ENCODE peak calls at places on chromosomes 16 and 17, in six cellular contexts. R is uterus; L is mesendoderm; N is trophoblast cell; T is CD4-positive, CD25-positive, alpha-beta regulatory T cell; Q is gastrocnemius medialis. E is an unnamed sample. For H3K4me1, the result is how much of the 10 kb centered on the place peaks cover.

GRCh38 chr17:8745586-8746500 is 1.2 kb upstream of the CCDC42 start:
- DNase-seq in R (peak), L (peak), N (peak), T (peak), Q (peak), E (no peak)

GRCh38 chr17:17723354-17724261 is 42.4 kb downstream of the RAI1 start:
- DNase-seq in R (no peak), L (peak), N (peak), T (no peak), Q (no peak), E (no peak)

GRCh38 chr16:49567940-49568339 is 194.3 kb downstream of the C16orf78 start:
- DNase-seq in R (no peak), L (peak), N (no peak), T (no peak), Q (no peak), E (no peak)

GRCh38 chr17:16980813-16981731 is 9.2 kb upstream of the TNFRSF13B start:
- DNase-seq in R (no peak), L (peak), N (no peak), T (no peak), Q (no peak), E (no peak)

GRCh38 chr17:4950757-4951204 is at the start of gene ENO3:
- DNase-seq in R (peak), L (peak), N (no peak), T (no peak), Q (peak), E (no peak)

GRCh38 chr16:10941127-10941933 is 938 bp downstream of the DEXI start:
- DNase-seq in R (peak), L (peak), N (no peak), T (no peak), Q (no peak), E (no peak)

GRCh38 chr16:31108035-31108793 is at the start of gene BCKDK:
- DNase-seq in R (peak), L (peak), N (no peak), T (peak), Q (peak), E (no peak)

GRCh38 chr17:29019475-29020181 is 13.8 kb upstream of the SEZ6 start:
- DNase-seq in R (no peak), L (peak), N (no peak), T (no peak), Q (no peak), E (no peak)

GRCh38 chr17:79948918-79949645 is 86.6 kb downstream of the TBC1D16 start:
- DNase-seq in R (peak), L (no peak), N (no peak), T (no peak), Q (no peak), E (no peak)

DNA sequence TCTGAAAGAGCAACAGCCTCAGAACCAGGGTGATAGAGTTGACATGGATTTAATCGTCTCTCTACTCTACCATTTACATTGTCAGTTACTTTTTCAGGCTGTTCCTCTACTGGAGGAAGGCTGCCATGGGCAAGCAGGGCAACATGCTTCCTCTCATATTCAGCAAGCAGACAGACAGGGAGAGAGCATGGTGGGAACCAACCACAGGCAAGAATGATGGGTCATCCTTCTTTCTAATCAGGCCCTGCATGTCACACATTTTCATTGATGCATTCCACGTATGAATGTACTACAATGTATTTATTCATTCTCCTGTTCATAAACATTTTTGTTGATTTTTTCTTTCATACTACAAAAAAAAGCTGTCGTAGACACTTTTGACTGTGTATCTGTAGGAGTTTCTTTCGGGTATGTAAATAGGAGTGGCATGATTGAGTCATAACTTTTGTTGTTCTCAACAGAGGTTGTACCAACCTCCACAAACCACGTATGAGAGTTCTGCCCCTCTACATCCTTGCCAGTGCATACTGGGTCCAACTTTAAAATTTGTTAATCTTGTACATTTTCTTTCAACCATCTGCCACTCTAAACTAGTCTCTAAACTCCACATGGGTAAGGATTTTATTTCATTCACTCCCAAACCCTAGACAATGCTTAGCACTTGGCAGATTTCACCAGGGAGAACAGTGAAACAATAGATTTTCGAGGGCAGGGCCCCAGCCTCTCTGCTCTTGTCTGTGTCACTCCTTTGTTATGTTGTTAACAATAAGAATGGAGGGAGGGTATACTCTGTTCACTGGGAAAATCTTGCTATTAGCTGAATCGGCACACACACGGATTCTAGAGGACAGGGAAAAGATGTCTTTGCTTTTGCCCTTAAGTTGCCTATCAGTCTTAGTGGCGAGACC is 58.7 kb downstream of the CMC2 start:
- DNase-seq in R (no peak), L (no peak), N (no peak), T (no peak), Q (no peak), E (no peak)
- H3K27ac ChIP-seq in R (no peak), L (no peak), N (no peak), T (no peak), Q (no peak), E (no peak)

GRCh38 chr16:57893217-57893558 is 77.7 kb downstream of the CNGB1 start:
- DNase-seq in R (no peak), L (no peak), N (no peak), T (no peak), Q (no peak), E (no peak)

GRCh38 chr16:57892447-57893096 is 78.4 kb downstream of the CNGB1 start:
- DNase-seq in R (no peak), L (no peak), N (peak), T (no peak), Q (no peak), E (no peak)

GRCh38 chr16:57893559-57894389 is 77.2 kb downstream of the CNGB1 start:
- DNase-seq in R (no peak), L (no peak), N (peak), T (no peak), Q (no peak), E (peak)

GRCh38 chr16:57890752-57891111 is 80.2 kb downstream of the CNGB1 start:
- DNase-seq in R (no peak), L (no peak), N (no peak), T (no peak), Q (no peak), E (no peak)

DNA sequence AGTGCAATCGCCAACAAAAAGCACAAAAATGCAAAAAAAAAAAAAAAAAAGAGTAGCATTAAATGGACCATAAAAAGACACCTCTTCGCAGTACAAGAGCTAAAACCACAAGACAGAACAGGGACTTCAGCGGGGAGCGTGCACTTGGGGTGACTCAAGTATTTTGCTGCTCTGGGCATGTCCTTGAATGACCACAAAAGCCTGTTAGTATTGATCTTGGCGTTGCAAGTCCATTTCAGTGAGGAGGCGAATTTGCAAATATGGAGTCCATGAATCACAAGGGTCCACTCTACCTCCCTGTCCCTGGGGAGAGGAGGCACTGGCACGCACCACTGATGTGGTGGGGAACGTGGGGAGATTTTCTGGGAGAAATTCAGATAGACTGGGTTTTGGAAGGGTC is 78.9 kb downstream of the CNGB1 start:
- DNase-seq in R (no peak), L (no peak), N (no peak), T (no peak), Q (no peak), E (peak)
- H3K4me1 ChIP-seq in R (under half), L (under half), N (under half), T (under half), Q (under half), E (under half)

DNA sequence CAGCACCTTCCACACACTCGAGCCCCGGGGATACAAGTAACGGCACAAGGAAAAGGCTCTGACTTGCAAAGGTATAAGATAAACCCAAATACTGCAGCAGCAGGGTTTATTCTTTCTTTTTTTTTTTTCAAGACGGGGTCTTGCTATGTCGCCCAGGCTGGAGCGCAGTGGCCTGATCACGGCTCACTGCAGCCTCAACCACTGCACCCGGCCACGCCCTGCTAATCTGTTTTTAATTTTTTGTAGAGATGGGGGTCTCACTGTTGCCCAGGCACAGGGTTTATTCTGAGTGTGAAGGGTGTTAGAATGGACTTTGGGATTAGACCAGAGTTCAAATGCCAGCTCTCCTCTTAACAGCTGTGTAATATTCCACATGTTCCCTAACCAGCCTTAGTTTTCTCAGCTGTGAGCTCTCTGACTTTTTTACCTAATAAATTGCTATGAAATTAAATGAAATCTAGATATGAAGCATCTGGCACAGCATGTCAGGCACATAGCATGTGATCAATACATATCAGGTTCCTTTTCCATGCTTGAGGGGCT is 62.3 kb upstream of the ADCY9 start:
- DNase-seq in R (no peak), L (no peak), N (no peak), T (no peak), Q (no peak), E (no peak)
- H3K27ac ChIP-seq in R (no peak), L (no peak), N (no peak), T (no peak), Q (no peak), E (no peak)

GRCh38 chr17:41907633-41908539 is 10.9 kb downstream of the ACLY start:
- DNase-seq in R (no peak), L (no peak), N (no peak), T (no peak), Q (no peak), E (no peak)

GRCh38 chr17:41909088-41909487 is 9.7 kb downstream of the ACLY start:
- DNase-seq in R (no peak), L (no peak), N (no peak), T (no peak), Q (no peak), E (no peak)

GRCh38 chr17:41912925-41913324 is 5.8 kb downstream of the ACLY start:
- DNase-seq in R (no peak), L (peak), N (no peak), T (no peak), Q (no peak), E (no peak)

GRCh38 chr17:41913798-41914197 is 5.0 kb downstream of the ACLY start:
- DNase-seq in R (no peak), L (peak), N (no peak), T (no peak), Q (no peak), E (no peak)

GRCh38 chr17:41910701-41911391 is 7.9 kb downstream of the ACLY start:
- DNase-seq in R (no peak), L (no peak), N (peak), T (no peak), Q (no peak), E (peak)
- H3K4me1 ChIP-seq in R (under half), L (under half), N (under half), T (under half), Q (under half), E (under half)

GRCh38 chr17:59626756-59627155 is 7.1 kb downstream of the CLTC start:
- DNase-seq in R (no peak), L (no peak), N (no peak), T (no peak), Q (no peak), E (no peak)
- H3K27ac ChIP-seq in R (no peak), L (no peak), N (no peak), T (no peak), Q (no peak), E (no peak)

GRCh38 chr17:81454473-81454872 is 58.1 kb downstream of the ACTG1 start:
- DNase-seq in R (no peak), L (no peak), N (no peak), T (no peak), Q (no peak), E (no peak)

GRCh38 chr17:81453712-81454111 is 58.5 kb downstream of the BAHCC1 start:
- DNase-seq in R (no peak), L (no peak), N (no peak), T (no peak), Q (no peak), E (no peak)

GRCh38 chr17:81456798-81457197 is 55.8 kb downstream of the ACTG1 start:
- DNase-seq in R (no peak), L (peak), N (no peak), T (no peak), Q (no peak), E (no peak)

GRCh38 chr17:81456091-81456490 is 56.5 kb downstream of the ACTG1 start:
- DNase-seq in R (no peak), L (no peak), N (no peak), T (no peak), Q (no peak), E (no peak)

DNA sequence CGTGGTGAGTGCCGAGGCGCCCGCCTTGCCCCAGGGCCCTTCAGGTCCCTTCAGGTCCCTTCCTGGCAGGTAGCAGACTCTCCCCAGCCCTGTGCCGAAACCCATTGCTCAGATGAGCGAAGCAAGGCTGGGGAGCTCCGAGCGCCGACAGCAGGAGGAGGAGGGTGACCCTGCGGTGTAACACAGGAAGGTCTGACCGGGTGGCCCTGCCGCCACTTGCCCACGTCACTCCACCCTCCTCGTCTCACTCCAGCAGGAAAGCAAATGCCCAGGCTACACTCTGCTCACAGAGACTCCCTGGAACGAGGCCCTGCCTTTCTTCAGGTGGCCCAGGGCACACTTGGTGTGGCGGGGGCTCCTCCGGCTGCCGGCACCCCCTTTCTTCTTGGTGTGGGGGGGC is 57.2 kb downstream of the ACTG1 start:
- DNase-seq in R (no peak), L (no peak), N (no peak), T (no peak), Q (no peak), E (no peak)
- H3K4me1 ChIP-seq in R (under half), L (under half), N (under half), T (under half), Q (under half), E (under half)

DNA sequence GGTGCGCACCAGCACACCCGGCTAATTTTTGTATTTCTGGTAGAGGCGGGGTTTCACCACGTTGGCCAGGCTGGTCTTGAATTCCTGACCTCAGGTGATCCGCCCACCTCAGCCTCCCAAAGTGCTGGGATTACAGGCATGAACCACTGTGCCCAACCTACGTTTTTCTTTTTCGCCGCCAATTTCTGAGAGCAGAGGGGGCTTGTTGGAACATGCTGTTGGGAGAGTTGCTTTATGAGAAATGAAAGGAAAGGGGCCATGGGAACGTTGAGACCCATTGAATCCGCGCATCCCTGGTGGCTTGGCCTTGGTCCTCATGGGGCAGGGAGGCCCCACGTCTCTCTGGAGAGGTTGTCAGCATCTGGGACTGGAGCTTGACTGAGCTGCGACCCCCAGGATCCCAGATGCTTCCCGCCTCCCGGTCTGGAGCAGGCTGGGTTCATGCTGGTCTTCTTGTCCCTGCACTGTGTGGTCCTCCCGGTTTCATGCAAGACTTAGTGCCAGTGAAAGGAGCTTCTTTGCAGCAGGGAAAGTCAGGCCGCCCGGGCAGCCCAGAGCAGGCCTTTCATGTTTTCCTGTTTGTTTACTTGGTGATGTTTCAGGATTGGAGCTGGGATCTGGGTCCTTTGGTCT is 22.8 kb downstream of the CRISPLD2 start:
- DNase-seq in R (no peak), L (no peak), N (no peak), T (no peak), Q (no peak), E (peak)
- H3K27ac ChIP-seq in R (peak), L (no peak), N (peak), T (no peak), Q (peak), E (no peak)

GRCh38 chr16:425082-425718 is at the start of gene RAB11FIP3:
- DNase-seq in R (peak), L (peak), N (peak), T (peak), Q (peak), E (peak)
- H3K4me1 ChIP-seq in R (under half), L (under half), N (under half), T (under half), Q (under half), E (under half)

DNA sequence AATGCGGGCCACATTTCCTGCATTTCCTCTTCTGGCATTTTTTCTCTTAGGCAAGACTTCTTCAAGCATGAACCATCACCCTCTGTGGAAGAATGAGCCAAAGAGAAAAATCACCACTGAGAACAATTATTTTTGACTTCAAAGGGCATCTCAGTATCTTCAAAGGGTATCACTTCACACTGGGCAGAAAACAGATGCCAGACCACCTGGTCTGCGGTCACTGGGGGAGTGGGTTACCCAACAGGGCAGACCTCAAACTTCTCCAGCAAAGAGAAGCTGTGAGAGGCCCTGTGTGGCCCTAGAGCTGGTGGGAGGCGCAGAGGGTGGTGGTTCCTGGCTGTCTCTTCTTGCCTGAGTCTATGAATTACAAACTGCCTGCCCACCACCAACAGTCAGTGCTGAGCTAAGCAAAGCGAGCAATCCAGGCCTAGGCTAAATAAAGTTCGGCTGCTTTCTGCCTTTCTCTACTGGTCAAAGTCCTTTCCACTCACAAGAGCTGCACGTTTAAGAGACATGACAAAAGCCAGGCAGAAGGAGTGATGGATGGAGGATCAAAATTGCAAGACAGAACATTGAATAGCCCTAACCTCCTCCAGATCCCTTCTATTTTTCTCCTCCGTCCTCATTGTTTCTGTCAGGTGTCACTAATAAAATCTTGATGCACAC is 602.7 kb upstream of the CDH5 start:
- DNase-seq in R (no peak), L (no peak), N (no peak), T (no peak), Q (no peak), E (no peak)
- H3K27ac ChIP-seq in R (no peak), L (no peak), N (no peak), T (no peak), Q (no peak), E (no peak)